ENCODE peak calls at places on chromosome 10, in seven cellular contexts. One of them, this sample, is unnamed.

GRCh38 chr10:119498889-119499864 is 43.3 kb downstream of the RGS10 start:
- DNase-seq in prostate gland: no peak
- DNase-seq in H1: no peak
- DNase-seq in tibial artery: no peak
- DNase-seq in mammary epithelial cell: peak; percentile 19
- DNase-seq in naive thymus-derived CD4-positive, alpha-beta T cell: no peak
- DNase-seq in heart left ventricle: no peak
- DNase-seq in this sample: no peak

GRCh38 chr10:116082211-116082610 is 190.8 kb downstream of the GFRA1 start:
- DNase-seq in heart left ventricle: no peak
- DNase-seq in mammary epithelial cell: no peak
- DNase-seq in H1: no peak
- DNase-seq in naive thymus-derived CD4-positive, alpha-beta T cell: no peak
- DNase-seq in prostate gland: no peak
- DNase-seq in tibial artery: no peak
- DNase-seq in this sample: no peak

GRCh38 chr10:3217853-3218252 is 45.3 kb upstream of the PITRM1 start:
- DNase-seq in tibial artery: no peak
- DNase-seq in prostate gland: no peak
- DNase-seq in heart left ventricle: no peak
- DNase-seq in mammary epithelial cell: no peak
- DNase-seq in H1: no peak
- DNase-seq in naive thymus-derived CD4-positive, alpha-beta T cell: no peak
- DNase-seq in this sample: no peak

GRCh38 chr10:128178319-128178937 is 52.2 kb upstream of the MKI67 start:
- DNase-seq in prostate gland: no peak
- DNase-seq in heart left ventricle: no peak
- DNase-seq in mammary epithelial cell: no peak
- DNase-seq in tibial artery: no peak
- DNase-seq in H1: peak; percentile 73
- DNase-seq in naive thymus-derived CD4-positive, alpha-beta T cell: peak; percentile 29
- DNase-seq in this sample: peak; percentile 77

GRCh38 chr10:24494777-24495176 is 228.9 kb downstream of the ARHGAP21 start:
- DNase-seq in prostate gland: no peak
- DNase-seq in heart left ventricle: no peak
- DNase-seq in H1: no peak
- DNase-seq in naive thymus-derived CD4-positive, alpha-beta T cell: no peak
- DNase-seq in mammary epithelial cell: no peak
- DNase-seq in tibial artery: no peak
- DNase-seq in this sample: no peak

GRCh38 chr10:28054211-28054888 is 55.5 kb upstream of the ODAD2 start:
- DNase-seq in H1: no peak
- DNase-seq in prostate gland: no peak
- DNase-seq in heart left ventricle: no peak
- DNase-seq in naive thymus-derived CD4-positive, alpha-beta T cell: no peak
- DNase-seq in tibial artery: peak; percentile 31
- DNase-seq in mammary epithelial cell: peak; percentile 64
- DNase-seq in this sample: no peak

GRCh38 chr10:97907830-97908229 is 58.2 kb downstream of the GOLGA7B start:
- DNase-seq in heart left ventricle: no peak
- DNase-seq in prostate gland: no peak
- DNase-seq in H1: no peak
- DNase-seq in naive thymus-derived CD4-positive, alpha-beta T cell: no peak
- DNase-seq in tibial artery: no peak
- DNase-seq in mammary epithelial cell: no peak
- DNase-seq in this sample: no peak

GRCh38 chr10:11901454-11902431 is 78.6 kb downstream of the PROSER2 start:
- DNase-seq in naive thymus-derived CD4-positive, alpha-beta T cell: no peak
- DNase-seq in tibial artery: no peak
- DNase-seq in prostate gland: no peak
- DNase-seq in H1: no peak
- DNase-seq in mammary epithelial cell: no peak
- DNase-seq in heart left ventricle: no peak
- DNase-seq in this sample: no peak

GRCh38 chr10:128062837-128063563 is 63.2 kb downstream of the MKI67 start:
- DNase-seq in tibial artery: no peak
- DNase-seq in naive thymus-derived CD4-positive, alpha-beta T cell: peak; percentile 70
- DNase-seq in prostate gland: no peak
- DNase-seq in H1: no peak
- DNase-seq in heart left ventricle: peak; percentile 51
- DNase-seq in mammary epithelial cell: no peak
- DNase-seq in this sample: peak; percentile 72

GRCh38 chr10:14667270-14667669 is 107.4 kb downstream of the FAM107B start:
- DNase-seq in mammary epithelial cell: no peak
- DNase-seq in prostate gland: no peak
- DNase-seq in naive thymus-derived CD4-positive, alpha-beta T cell: no peak
- DNase-seq in H1: no peak
- DNase-seq in heart left ventricle: no peak
- DNase-seq in tibial artery: no peak
- DNase-seq in this sample: no peak

GRCh38 chr10:124254519-124254918 is 161.1 kb upstream of the CHST15 start:
- DNase-seq in H1: no peak
- DNase-seq in prostate gland: no peak
- DNase-seq in naive thymus-derived CD4-positive, alpha-beta T cell: no peak
- DNase-seq in heart left ventricle: no peak
- DNase-seq in tibial artery: no peak
- DNase-seq in mammary epithelial cell: no peak
- DNase-seq in this sample: no peak

DNA sequence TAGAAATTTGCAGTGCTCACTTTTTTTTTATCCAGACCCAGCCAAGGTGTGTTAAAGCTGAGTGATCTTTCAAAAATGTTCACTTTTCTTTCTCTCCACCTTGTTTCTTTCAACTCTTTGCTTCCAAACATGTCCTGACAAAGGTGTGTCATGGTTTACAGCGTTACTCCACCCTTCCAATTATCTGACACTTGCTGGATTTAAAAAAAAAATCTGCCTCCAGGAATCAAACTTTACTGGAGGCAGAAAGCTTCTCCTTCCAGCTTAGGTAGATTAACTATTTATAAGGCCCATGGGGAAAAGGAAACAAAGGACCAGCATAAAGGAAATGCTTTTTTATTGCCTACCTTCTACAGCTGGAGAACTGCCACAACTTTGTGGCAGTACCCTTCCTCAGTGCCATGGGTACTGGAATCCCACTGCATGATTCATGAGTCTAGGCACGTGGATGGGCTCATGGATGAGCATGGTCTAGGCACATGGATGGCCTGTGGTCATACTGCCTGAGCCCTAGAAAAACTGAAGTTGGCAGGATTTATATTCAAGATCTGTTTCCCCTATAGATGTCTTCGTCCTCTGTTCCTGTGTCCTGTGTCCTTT is at the start of gene COL17A1:
- DNase-seq in H1: no peak
- DNase-seq in prostate gland: no peak
- DNase-seq in tibial artery: no peak
- DNase-seq in naive thymus-derived CD4-positive, alpha-beta T cell: no peak
- DNase-seq in heart left ventricle: no peak
- DNase-seq in mammary epithelial cell: peak; percentile 88
- DNase-seq in this sample: no peak
- H3K4me3 ChIP-seq in H1: no peak within 1 kb of the TSS
- H3K4me3 ChIP-seq in prostate gland: no peak within 1 kb of the TSS
- H3K4me3 ChIP-seq in tibial artery: no peak within 1 kb of the TSS
- H3K4me3 ChIP-seq in naive thymus-derived CD4-positive, alpha-beta T cell: no peak within 1 kb of the TSS
- H3K4me3 ChIP-seq in heart left ventricle: no peak within 1 kb of the TSS
- H3K4me3 ChIP-seq in mammary epithelial cell: peak within 1 kb of the TSS; percentile 68
- H3K4me3 ChIP-seq in this sample: no peak within 1 kb of the TSS

DNA sequence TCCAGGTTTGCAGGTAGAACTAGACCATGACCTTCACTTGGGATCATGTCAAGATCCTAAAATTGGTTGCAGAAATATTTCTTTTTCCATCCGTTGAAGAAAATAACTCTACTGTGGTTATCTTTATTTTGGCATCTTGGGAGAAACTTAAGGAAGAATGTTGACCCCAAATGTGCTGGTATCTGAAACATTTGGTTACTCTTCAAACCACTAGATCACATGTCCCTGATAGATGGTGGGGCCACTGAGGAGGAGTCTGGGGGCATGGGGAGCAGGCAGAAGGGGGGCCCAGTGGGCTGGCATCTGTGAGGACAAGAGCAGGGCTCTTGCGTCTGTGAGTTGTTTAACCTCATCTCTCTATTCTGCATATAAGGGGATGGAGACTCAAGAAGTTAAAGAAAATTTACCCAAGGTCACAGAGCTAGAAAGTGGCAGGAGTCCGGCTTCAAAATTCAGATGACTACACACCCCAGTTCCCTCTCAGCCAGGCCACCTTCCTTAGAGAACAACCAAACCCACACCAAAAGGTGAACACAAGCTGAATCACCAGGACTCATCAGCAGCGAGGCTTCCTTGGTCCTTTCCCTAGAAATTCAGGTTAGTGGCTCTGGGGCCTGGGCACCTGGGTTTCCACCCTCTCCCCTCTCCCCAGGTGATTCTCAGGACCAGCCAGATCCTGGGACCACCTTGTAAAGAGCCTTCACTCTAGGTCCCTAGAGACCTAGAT is 40.6 kb upstream of the SRGN start:
- DNase-seq in tibial artery: no peak
- DNase-seq in naive thymus-derived CD4-positive, alpha-beta T cell: no peak
- DNase-seq in H1: no peak
- DNase-seq in heart left ventricle: no peak
- DNase-seq in mammary epithelial cell: no peak
- DNase-seq in prostate gland: no peak
- DNase-seq in this sample: no peak
- H3K4me3 ChIP-seq in tibial artery: no peak overlapping the region
- H3K4me3 ChIP-seq in naive thymus-derived CD4-positive, alpha-beta T cell: no peak overlapping the region
- H3K4me3 ChIP-seq in H1: no peak overlapping the region
- H3K4me3 ChIP-seq in heart left ventricle: no peak overlapping the region
- H3K4me3 ChIP-seq in mammary epithelial cell: no peak overlapping the region
- H3K4me3 ChIP-seq in prostate gland: no peak overlapping the region
- H3K4me3 ChIP-seq in this sample: no peak overlapping the region

GRCh38 chr10:49313501-49314070 is 14.6 kb downstream of the C10orf71 start:
- DNase-seq in H1: no peak
- DNase-seq in heart left ventricle: no peak
- DNase-seq in tibial artery: no peak
- DNase-seq in mammary epithelial cell: no peak
- DNase-seq in naive thymus-derived CD4-positive, alpha-beta T cell: no peak
- DNase-seq in prostate gland: no peak
- DNase-seq in this sample: no peak

GRCh38 chr10:49321021-49321420 is 22.1 kb downstream of the C10orf71 start:
- DNase-seq in naive thymus-derived CD4-positive, alpha-beta T cell: no peak
- DNase-seq in heart left ventricle: no peak
- DNase-seq in prostate gland: no peak
- DNase-seq in tibial artery: no peak
- DNase-seq in mammary epithelial cell: no peak
- DNase-seq in H1: no peak
- DNase-seq in this sample: no peak

GRCh38 chr10:49318751-49319150 is 19.8 kb downstream of the C10orf71 start:
- DNase-seq in H1: no peak
- DNase-seq in prostate gland: no peak
- DNase-seq in mammary epithelial cell: no peak
- DNase-seq in tibial artery: no peak
- DNase-seq in heart left ventricle: peak; percentile 11
- DNase-seq in naive thymus-derived CD4-positive, alpha-beta T cell: no peak
- DNase-seq in this sample: no peak

GRCh38 chr10:49320191-49320590 is 21.2 kb downstream of the C10orf71 start:
- DNase-seq in tibial artery: no peak
- DNase-seq in naive thymus-derived CD4-positive, alpha-beta T cell: no peak
- DNase-seq in prostate gland: no peak
- DNase-seq in H1: no peak
- DNase-seq in mammary epithelial cell: no peak
- DNase-seq in heart left ventricle: peak; percentile 14
- DNase-seq in this sample: no peak

GRCh38 chr10:49318028-49318427 is 19.1 kb downstream of the C10orf71 start:
- DNase-seq in mammary epithelial cell: no peak
- DNase-seq in tibial artery: no peak
- DNase-seq in prostate gland: no peak
- DNase-seq in H1: no peak
- DNase-seq in heart left ventricle: no peak
- DNase-seq in naive thymus-derived CD4-positive, alpha-beta T cell: no peak
- DNase-seq in this sample: no peak
- H3K4me3 ChIP-seq in mammary epithelial cell: no peak overlapping the region
- H3K4me3 ChIP-seq in tibial artery: no peak overlapping the region
- H3K4me3 ChIP-seq in prostate gland: no peak overlapping the region
- H3K4me3 ChIP-seq in H1: no peak overlapping the region
- H3K4me3 ChIP-seq in heart left ventricle: no peak overlapping the region
- H3K4me3 ChIP-seq in naive thymus-derived CD4-positive, alpha-beta T cell: no peak overlapping the region
- H3K4me3 ChIP-seq in this sample: no peak overlapping the region

GRCh38 chr10:90917968-90918318 is 2.9 kb downstream of the ANKRD1 start:
- DNase-seq in H1: no peak
- DNase-seq in prostate gland: no peak
- DNase-seq in mammary epithelial cell: no peak
- DNase-seq in heart left ventricle: no peak
- DNase-seq in tibial artery: no peak
- DNase-seq in naive thymus-derived CD4-positive, alpha-beta T cell: no peak
- DNase-seq in this sample: no peak

GRCh38 chr10:90917231-90917967 is 3.5 kb downstream of the ANKRD1 start:
- DNase-seq in prostate gland: no peak
- DNase-seq in heart left ventricle: no peak
- DNase-seq in tibial artery: no peak
- DNase-seq in mammary epithelial cell: no peak
- DNase-seq in naive thymus-derived CD4-positive, alpha-beta T cell: no peak
- DNase-seq in H1: no peak
- DNase-seq in this sample: no peak

GRCh38 chr10:90921906-90922305 is 1.0 kb upstream of the ANKRD1 start:
- DNase-seq in naive thymus-derived CD4-positive, alpha-beta T cell: no peak
- DNase-seq in mammary epithelial cell: no peak
- DNase-seq in tibial artery: no peak
- DNase-seq in prostate gland: no peak
- DNase-seq in heart left ventricle: no peak
- DNase-seq in H1: no peak
- DNase-seq in this sample: no peak

GRCh38 chr10:90920986-90921643 is at the start of gene ANKRD1:
- DNase-seq in heart left ventricle: peak; percentile 79
- DNase-seq in H1: no peak
- DNase-seq in naive thymus-derived CD4-positive, alpha-beta T cell: no peak
- DNase-seq in prostate gland: no peak
- DNase-seq in tibial artery: no peak
- DNase-seq in mammary epithelial cell: peak; percentile 75
- DNase-seq in this sample: no peak

DNA sequence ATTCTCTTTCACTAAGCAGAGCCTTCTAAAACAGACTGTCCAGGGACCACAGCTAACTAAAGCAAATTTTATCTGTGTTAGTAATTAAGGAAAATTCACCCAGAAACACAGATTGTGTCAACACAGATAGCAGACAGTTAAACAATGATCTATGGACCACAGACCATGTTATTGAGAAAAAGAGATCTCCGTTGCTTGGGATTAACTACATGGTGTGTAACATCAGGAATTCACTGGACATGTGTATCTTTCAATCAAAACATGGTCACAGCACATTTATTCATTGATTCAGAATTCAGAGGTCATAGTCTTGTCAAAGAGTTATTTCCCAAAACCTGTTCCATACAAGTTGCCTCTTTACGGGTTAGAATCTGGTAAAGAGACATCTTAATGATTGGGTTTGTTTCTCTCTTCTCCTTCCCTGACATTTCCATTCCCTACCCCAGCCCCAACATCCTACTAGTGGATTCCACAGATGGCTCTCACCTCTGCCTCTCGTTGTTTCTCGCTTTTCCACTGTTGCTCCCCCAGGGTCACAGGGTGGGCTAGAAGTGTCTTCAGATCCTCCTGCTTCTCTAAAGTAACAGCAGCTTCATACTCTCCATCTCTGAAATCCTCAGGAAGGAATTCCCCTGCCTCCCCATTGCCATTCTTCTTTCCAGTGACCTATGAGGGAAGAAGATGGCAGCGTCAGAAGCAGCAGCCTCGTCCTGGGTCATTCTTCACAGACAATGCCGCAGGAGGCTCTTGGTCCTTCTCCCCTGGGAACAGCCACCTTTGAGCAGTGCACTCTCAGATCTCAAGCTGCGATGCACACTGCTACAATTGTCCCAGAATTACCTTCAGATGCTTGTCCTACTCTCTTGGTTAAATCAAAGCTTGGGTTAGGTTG is 958 bp downstream of the ANKRD1 start:
- DNase-seq in heart left ventricle: no peak
- DNase-seq in prostate gland: no peak
- DNase-seq in tibial artery: no peak
- DNase-seq in H1: no peak
- DNase-seq in mammary epithelial cell: no peak
- DNase-seq in naive thymus-derived CD4-positive, alpha-beta T cell: no peak
- DNase-seq in this sample: no peak
- H3K4me3 ChIP-seq in heart left ventricle: peak overlapping the region; percentile 11
- H3K4me3 ChIP-seq in prostate gland: no peak overlapping the region
- H3K4me3 ChIP-seq in tibial artery: no peak overlapping the region
- H3K4me3 ChIP-seq in H1: no peak overlapping the region
- H3K4me3 ChIP-seq in mammary epithelial cell: no peak overlapping the region
- H3K4me3 ChIP-seq in naive thymus-derived CD4-positive, alpha-beta T cell: no peak overlapping the region
- H3K4me3 ChIP-seq in this sample: no peak overlapping the region